ENCODE peak calls at places on chromosomes 16 and 17, in four cellular contexts. T, N, K and H are unnamed samples.

GRCh38 chr16:14399397-14400284 is 230.4 kb downstream of the PARN start:
- DNase-seq in K (peak; percentile 36), N (no peak), T (peak; percentile 50), H (peak; percentile 12)

GRCh38 chr17:34154916-34155730 is 100.0 kb upstream of the CCL2 start:
- DNase-seq in K (no peak), T (no peak), N (no peak), H (no peak)

GRCh38 chr16:53892155-53892554 is 188.2 kb downstream of the FTO start:
- DNase-seq in N (no peak), K (peak; percentile 67), T (peak; percentile 29), H (peak; percentile 34)

GRCh38 chr16:76573281-76573680 is 296.1 kb downstream of the CNTNAP4 start:
- DNase-seq in N (no peak), K (no peak), T (no peak), H (no peak)

GRCh38 chr16:20866161-20866772 is 33.9 kb downstream of the DCUN1D3 start:
- DNase-seq in T (peak; percentile 53), N (no peak), K (no peak), H (no peak)

GRCh38 chr17:78557598-78558039 is 19.6 kb downstream of the DNAH17 start:
- DNase-seq in T (peak; percentile 81), N (no peak), K (no peak), H (no peak)

GRCh38 chr16:79573881-79574280 is 26.7 kb downstream of the MAF start:
- DNase-seq in N (no peak), K (no peak), T (no peak), H (no peak)

GRCh38 chr17:37844158-37844976 is 79.8 kb upstream of the TBC1D3K start:
- DNase-seq in N (no peak), K (peak; percentile 18), T (peak; percentile 84), H (no peak)

GRCh38 chr16:8957061-8957392 is 6.7 kb downstream of the USP7 start:
- DNase-seq in K (no peak), N (no peak), T (no peak), H (no peak)

GRCh38 chr16:88437367-88437964 is 15.6 kb upstream of the ZFPM1 start:
- DNase-seq in T (peak; percentile 57), K (no peak), N (no peak), H (peak; percentile 10)

GRCh38 chr16:14104066-14104465 is 32.9 kb downstream of the MRTFB start:
- DNase-seq in K (no peak), T (no peak), N (no peak), H (no peak)

GRCh38 chr16:48217708-48218107 is 26.4 kb upstream of the LONP2 start:
- DNase-seq in T (no peak), N (no peak), K (no peak), H (no peak)

GRCh38 chr17:44687752-44688151 is 1.8 kb downstream of the CCDC43 start:
- DNase-seq in K (no peak), T (no peak), N (no peak), H (no peak)

GRCh38 chr17:32944248-32945020 is 16.5 kb downstream of the TMEM98 start:
- DNase-seq in N (no peak), K (no peak), T (no peak), H (no peak)

GRCh38 chr16:84751947-84752346 is 52.1 kb downstream of the USP10 start:
- DNase-seq in T (no peak), N (no peak), K (no peak), H (no peak)

GRCh38 chr17:44155488-44155887 is 13.8 kb downstream of the HROB start:
- DNase-seq in N (no peak), T (no peak), K (no peak), H (no peak)